ENCODE peak calls at places on chromosomes 16 and 17, in nine cellular contexts. C, T, O, S, L, F, Z, M and K are unnamed samples.
A peak's percentile ranks its signal among the peaks of the same experiment; 100 is the strongest.

GRCh38 chr17:1742371-1743093 is at the start of gene SERPINF2:
- DNase-seq in C (no peak), T (no peak), O (no peak), S (no peak), L (no peak), F (no peak), Z (no peak), M (no peak), K (no peak)

GRCh38 chr17:867896-868489 is 85.8 kb downstream of the MRM3 start:
- DNase-seq in C (no peak), T (no peak), O (no peak), S (no peak), L (no peak), F (no peak), Z (no peak), M (no peak), K (no peak)

GRCh38 chr17:41895617-41896016 is 23.1 kb downstream of the ACLY start:
- DNase-seq in C (no peak), T (peak; percentile 47), O (no peak), S (no peak), L (no peak), F (no peak), Z (no peak), M (no peak), K (no peak)

GRCh38 chr17:34235389-34236028 is 19.6 kb upstream of the CCL2 start:
- DNase-seq in C (no peak), T (peak; percentile 88), O (no peak), S (no peak), L (peak; percentile 26), F (no peak), Z (no peak), M (no peak), K (no peak)

GRCh38 chr17:22463110-22463850 is 771.0 kb downstream of the KCNJ18 start:
- DNase-seq in C (no peak), T (no peak), O (no peak), S (no peak), L (no peak), F (no peak), Z (no peak), M (no peak), K (no peak)

GRCh38 chr16:58127634-58128033 is 1.5 kb downstream of the CFAP20 start:
- DNase-seq in C (no peak), T (no peak), O (no peak), S (no peak), L (no peak), F (no peak), Z (no peak), M (no peak), K (no peak)

GRCh38 chr16:88103581-88104188 is 152.5 kb downstream of the BANP start:
- DNase-seq in C (no peak), T (no peak), O (no peak), S (no peak), L (no peak), F (no peak), Z (no peak), M (no peak), K (no peak)

GRCh38 chr17:40532520-40533253 is 31.3 kb upstream of the TNS4 start:
- DNase-seq in C (no peak), T (no peak), O (no peak), S (no peak), L (no peak), F (no peak), Z (no peak), M (no peak), K (no peak)

GRCh38 chr17:67624886-67625656 is 92.7 kb upstream of the NOL11 start:
- DNase-seq in C (no peak), T (no peak), O (no peak), S (no peak), L (no peak), F (no peak), Z (no peak), M (no peak), K (no peak)

GRCh38 chr16:67542464-67542863 is 13.8 kb downstream of the RIPOR1 start:
- DNase-seq in C (no peak), T (no peak), O (peak; percentile 67), S (peak; percentile 73), L (no peak), F (peak; percentile 75), Z (peak; percentile 58), M (no peak), K (peak; percentile 23)

GRCh38 chr16:74625500-74626350 is 18.8 kb upstream of the GLG1 start:
- DNase-seq in C (no peak), T (no peak), O (no peak), S (no peak), L (no peak), F (no peak), Z (no peak), M (no peak), K (no peak)

GRCh38 chr17:31148205-31148604 is 53.4 kb downstream of the NF1 start:
- DNase-seq in C (no peak), T (no peak), O (no peak), S (no peak), L (no peak), F (no peak), Z (no peak), M (no peak), K (no peak)

GRCh38 chr17:21363776-21364642 is 12.1 kb upstream of the KCNJ12 start:
- DNase-seq in C (no peak), T (no peak), O (no peak), S (no peak), L (no peak), F (no peak), Z (no peak), M (no peak), K (no peak)

GRCh38 chr16:85104821-85105391 is 7.4 kb downstream of the CIBAR2 start:
- DNase-seq in C (no peak), T (no peak), O (no peak), S (no peak), L (no peak), F (peak; percentile 33), Z (no peak), M (no peak), K (peak; percentile 56)

GRCh38 chr16:85554791-85555548 is 58.2 kb upstream of the GSE1 start:
- DNase-seq in C (no peak), T (peak; percentile 76), O (peak; percentile 82), S (peak; percentile 43), L (peak; percentile 46), F (peak; percentile 37), Z (peak; percentile 27), M (peak; percentile 86), K (peak; percentile 75)

GRCh38 chr17:28743243-28744103 is at the start of gene TRAF4:
- DNase-seq in C (no peak), T (peak; percentile 88), O (peak; percentile 93), S (peak; percentile 62), L (peak; percentile 77), F (peak; percentile 55), Z (peak; percentile 65), M (peak; percentile 91), K (peak; percentile 51)

GRCh38 chr17:28968269-28968913 is 17.1 kb upstream of the PHF12 start:
- DNase-seq in C (no peak), T (peak; percentile 58), O (no peak), S (no peak), L (no peak), F (no peak), Z (no peak), M (peak; percentile 25), K (no peak)

GRCh38 chr17:41064301-41064700 is 1.4 kb downstream of the KRTAP2-4 start:
- DNase-seq in C (no peak), T (no peak), O (no peak), S (no peak), L (no peak), F (no peak), Z (no peak), M (no peak), K (no peak)